ENCODE peak calls at places on chromosome 14, in seven cellular contexts. C, P, S, K, U, B and W are unnamed samples.

GRCh38 chr14:24978862-24979724 is 70.9 kb downstream of the STXBP6 start:
- DNase-seq in K (no peak), C (no peak), B (no peak), P (no peak), U (peak; percentile 22), S (no peak), W (no peak)

GRCh38 chr14:54981698-54982097 is 45.2 kb downstream of the WDHD1 start:
- DNase-seq in U (no peak), B (no peak), P (no peak), C (no peak), K (no peak), S (no peak), W (no peak)

GRCh38 chr14:24313912-24314311 is 2.6 kb downstream of the LTB4R start:
- DNase-seq in B (no peak), C (no peak), U (no peak), S (no peak), K (no peak), P (no peak), W (no peak)

GRCh38 chr14:76412501-76412900 is 36.6 kb downstream of the ESRRB start:
- DNase-seq in C (no peak), P (no peak), K (no peak), S (no peak), B (no peak), U (no peak), W (no peak)

GRCh38 chr14:64701660-64702059 is 2.6 kb upstream of the PLEKHG3 start:
- DNase-seq in S (no peak), U (no peak), P (no peak), C (no peak), K (no peak), B (no peak), W (no peak)

GRCh38 chr14:102913341-102914211 is 8.9 kb upstream of the AMN start:
- DNase-seq in S (no peak), B (no peak), K (no peak), U (no peak), P (no peak), C (no peak), W (peak; percentile 39)

GRCh38 chr14:77266336-77266735 is 4.7 kb downstream of the NGB start:
- DNase-seq in U (no peak), K (no peak), S (no peak), P (no peak), C (no peak), B (no peak), W (no peak)

GRCh38 chr14:96039633-96040311 is 610 bp downstream of the C14orf132 start:
- DNase-seq in K (no peak), S (no peak), U (peak; percentile 44), P (no peak), B (no peak), C (peak; percentile 49), W (peak; percentile 47)

GRCh38 chr14:80959448-80960006 is 4.1 kb downstream of the TSHR start:
- DNase-seq in P (peak; percentile 15), C (no peak), B (no peak), U (peak; percentile 56), K (no peak), S (no peak), W (no peak)

GRCh38 chr14:104091061-104091926 is 5.8 kb downstream of the ASPG start:
- DNase-seq in K (no peak), U (no peak), P (no peak), B (no peak), C (no peak), S (no peak), W (peak; percentile 94)

GRCh38 chr14:59228416-59228815 is 39.9 kb downstream of the DAAM1 start:
- DNase-seq in P (no peak), U (no peak), K (no peak), S (no peak), B (no peak), C (no peak), W (no peak)

GRCh38 chr14:105050551-105050897 is 14.7 kb downstream of the GPR132 start:
- DNase-seq in B (peak; percentile 18), P (no peak), C (no peak), U (peak; percentile 21), S (no peak), K (peak; percentile 16), W (peak; percentile 58)

GRCh38 chr14:68564236-68564825 is 228.5 kb downstream of the ZFP36L1 start:
- DNase-seq in P (no peak), B (no peak), U (no peak), K (no peak), C (no peak), S (no peak), W (no peak)

GRCh38 chr14:37232907-37233481 is 35.3 kb downstream of the MIPOL1 start:
- DNase-seq in P (no peak), S (no peak), B (no peak), K (peak; percentile 41), C (no peak), U (peak; percentile 16), W (no peak)

GRCh38 chr14:67515386-67516079 is 17.6 kb upstream of the PLEKHH1 start:
- DNase-seq in U (peak; percentile 79), P (peak; percentile 32), K (no peak), C (no peak), S (no peak), B (no peak), W (peak; percentile 41)